ENCODE peak calls at places on chromosomes 11 and 22, in five cellular contexts. M, B, S, Q and H are unnamed samples.

GRCh38 chr22:49765951-49766350 is 61.7 kb downstream of the BRD1 start:
- DNase-seq in M (peak), B (peak), S (no peak), Q (no peak), H (no peak)

GRCh38 chr22:26648761-26649363 is 8.5 kb upstream of the MIAT start:
- DNase-seq in M (peak), B (no peak), S (no peak), Q (no peak), H (no peak)

GRCh38 chr11:1762537-1763302 is 1.0 kb downstream of the CTSD start:
- DNase-seq in M (no peak), B (no peak), S (peak), Q (peak), H (peak)

GRCh38 chr22:38953577-38954413 is 3.6 kb upstream of the APOBEC3A start:
- DNase-seq in M (no peak), B (no peak), S (no peak), Q (no peak), H (no peak)

GRCh38 chr11:57477507-57478189 is 17.3 kb downstream of the RTN4RL2 start:
- DNase-seq in M (no peak), B (no peak), S (no peak), Q (no peak), H (peak)

GRCh38 chr11:87359401-87359800 is 321.7 kb downstream of the TMEM135 start:
- DNase-seq in M (no peak), B (no peak), S (no peak), Q (no peak), H (no peak)

GRCh38 chr11:12968101-12968500 is 41.0 kb upstream of the RASSF10 start:
- DNase-seq in M (no peak), B (no peak), S (no peak), Q (no peak), H (no peak)

GRCh38 chr11:34149786-34150185 is 44.4 kb downstream of the NAT10 start:
- DNase-seq in M (peak), B (peak), S (no peak), Q (peak), H (peak)

GRCh38 chr22:42229455-42230149 is 40.9 kb downstream of the TCF20 start:
- DNase-seq in M (no peak), B (no peak), S (no peak), Q (no peak), H (no peak)

GRCh38 chr22:27980424-27981148 is 61.5 kb upstream of the PITPNB start:
- DNase-seq in M (no peak), B (peak), S (no peak), Q (peak), H (peak)

GRCh38 chr22:32775957-32776356 is 25.5 kb upstream of the TIMP3 start:
- DNase-seq in M (peak), B (no peak), S (no peak), Q (no peak), H (peak)

GRCh38 chr22:18056161-18056666 is 21.6 kb upstream of the PEX26 start:
- DNase-seq in M (peak), B (no peak), S (no peak), Q (peak), H (no peak)

GRCh38 chr11:126874831-126875230 is 125.7 kb downstream of the KIRREL3 start:
- DNase-seq in M (no peak), B (no peak), S (no peak), Q (peak), H (no peak)

DNA sequence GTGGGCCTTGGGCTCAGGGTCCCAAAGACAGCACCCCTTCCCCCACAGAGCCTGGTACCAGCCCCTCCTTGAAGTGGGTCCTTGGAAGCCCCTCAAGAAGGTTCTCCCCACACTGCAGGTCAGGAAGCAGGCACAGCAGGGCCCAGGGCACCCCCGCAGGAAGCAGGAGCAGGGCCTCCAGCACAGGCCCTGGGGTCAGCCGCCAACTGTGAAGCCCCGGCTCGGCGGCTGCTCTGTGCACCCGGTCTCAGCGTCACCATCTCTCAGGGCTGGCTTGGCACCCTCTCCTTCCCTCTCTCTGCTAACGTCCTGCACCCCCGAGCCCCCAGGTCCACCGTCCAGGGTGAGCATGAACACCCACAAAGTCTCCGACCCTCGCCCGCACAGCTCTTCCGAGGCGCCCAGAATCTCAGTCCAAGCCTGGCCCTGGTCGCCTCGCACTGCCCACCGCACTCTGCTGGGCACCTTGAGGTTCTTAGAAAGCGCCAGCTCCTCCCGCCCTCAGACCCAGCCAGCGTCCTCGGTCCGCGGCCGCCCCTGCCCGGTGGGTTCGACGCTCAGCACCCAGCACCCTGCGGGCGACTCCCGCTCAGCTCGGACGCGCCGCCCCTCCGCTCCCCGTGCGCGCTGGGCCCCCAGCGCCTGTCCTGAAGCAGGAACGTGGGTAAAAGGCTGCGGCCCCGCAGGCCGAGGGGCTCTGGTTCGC is 1.4 kb upstream of the SIGIRR start:
- DNase-seq in M (no peak), B (no peak), S (no peak), Q (no peak), H (no peak)
- TF ChIP-seq JUND in M (no peak), B (no peak), S (no peak), Q (no peak), H (no peak)

GRCh38 chr11:10651579-10652361 is 41.8 kb downstream of the IRAG1 start:
- DNase-seq in M (no peak), B (no peak), S (peak), Q (no peak), H (no peak)
- TF ChIP-seq JUND in M (no peak), B (no peak), S (no peak), Q (no peak), H (no peak)

GRCh38 chr11:17991799-17992433 is 20.9 kb downstream of the SERGEF start:
- DNase-seq in M (peak), B (no peak), S (peak), Q (peak), H (peak)

GRCh38 chr11:17986711-17987220 is 26.1 kb downstream of the SERGEF start:
- DNase-seq in M (no peak), B (no peak), S (no peak), Q (no peak), H (no peak)

GRCh38 chr11:17988465-17988864 is 24.4 kb downstream of the SERGEF start:
- DNase-seq in M (no peak), B (no peak), S (no peak), Q (no peak), H (no peak)

GRCh38 chr11:17987826-17988225 is 25.0 kb downstream of the SERGEF start:
- DNase-seq in M (no peak), B (no peak), S (no peak), Q (no peak), H (no peak)

DNA sequence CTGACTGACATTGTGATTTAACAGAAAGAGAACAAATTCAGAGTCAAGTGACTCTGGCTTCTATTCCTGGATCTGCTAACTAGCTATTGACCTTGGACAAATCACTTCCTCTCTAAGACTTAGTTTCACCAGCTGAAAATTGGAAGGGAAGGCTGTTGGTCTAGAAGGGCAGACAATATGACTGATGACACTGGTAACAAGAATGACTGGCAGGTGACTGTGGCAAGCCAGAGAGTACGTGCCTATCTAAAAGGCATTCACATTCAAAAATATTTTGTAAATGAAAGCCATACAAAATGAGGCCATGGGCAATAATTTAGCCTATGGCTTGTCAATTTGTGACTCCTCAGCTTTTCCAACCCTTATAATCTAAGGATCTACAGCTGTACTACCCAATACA is 23.5 kb downstream of the SERGEF start:
- DNase-seq in M (no peak), B (no peak), S (no peak), Q (no peak), H (no peak)
- TF ChIP-seq JUND in M (no peak), B (no peak), S (no peak), Q (no peak), H (no peak)

GRCh38 chr22:30582788-30583575 is 8.5 kb upstream of the GAL3ST1 start:
- DNase-seq in M (no peak), B (no peak), S (no peak), Q (no peak), H (no peak)
- TF ChIP-seq JUND in M (no peak), B (no peak), S (no peak), Q (no peak), H (no peak)

GRCh38 chr11:79243412-79244174 is 197.2 kb downstream of the TENM4 start:
- DNase-seq in M (no peak), B (no peak), S (no peak), Q (no peak), H (no peak)
- TF ChIP-seq JUND in M (no peak), B (no peak), S (no peak), Q (no peak), H (no peak)

GRCh38 chr22:48703265-48703941 is 1124.3 kb downstream of the BRD1 start:
- DNase-seq in M (no peak), B (no peak), S (no peak), Q (no peak), H (no peak)

GRCh38 chr22:48702573-48703264 is 1125.0 kb downstream of the BRD1 start:
- DNase-seq in M (no peak), B (no peak), S (no peak), Q (no peak), H (no peak)

GRCh38 chr22:48705917-48706605 is 1121.6 kb downstream of the BRD1 start:
- DNase-seq in M (no peak), B (no peak), S (no peak), Q (no peak), H (no peak)

GRCh38 chr22:48705159-48705916 is 1122.3 kb downstream of the BRD1 start:
- DNase-seq in M (no peak), B (no peak), S (no peak), Q (no peak), H (no peak)

DNA sequence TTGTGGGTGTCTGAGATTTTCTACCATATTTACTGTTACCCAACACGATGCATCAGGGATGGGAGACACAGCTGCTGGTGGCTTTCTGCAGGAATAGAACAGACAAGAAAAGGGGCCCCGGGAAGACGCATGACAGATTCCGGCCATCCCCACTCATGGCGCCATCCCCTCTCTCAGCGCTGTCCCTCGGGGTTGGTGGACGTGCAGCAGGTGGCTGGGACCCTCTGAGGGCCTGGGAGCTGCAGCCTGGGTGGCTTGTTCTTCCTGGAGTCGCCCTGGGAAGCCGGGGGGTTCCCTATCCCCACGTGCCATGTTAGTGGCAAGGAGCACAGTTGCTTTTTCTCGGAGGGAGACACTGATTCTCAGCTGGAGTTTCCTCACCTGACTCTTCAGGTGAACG is 1123.3 kb downstream of the BRD1 start:
- DNase-seq in M (no peak), B (no peak), S (no peak), Q (no peak), H (no peak)
- TF ChIP-seq JUND in M (no peak), B (no peak), S (no peak), Q (no peak), H (no peak)

GRCh38 chr22:19961201-19961580 is 19.6 kb upstream of the TXNRD2 start:
- DNase-seq in M (peak), B (no peak), S (no peak), Q (no peak), H (no peak)

GRCh38 chr22:19958083-19959042 is 16.7 kb upstream of the TXNRD2 start:
- DNase-seq in M (no peak), B (no peak), S (no peak), Q (no peak), H (no peak)

GRCh38 chr22:19959043-19959586 is 17.5 kb upstream of the TXNRD2 start:
- DNase-seq in M (peak), B (peak), S (peak), Q (peak), H (peak)

GRCh38 chr22:19960491-19961200 is 19.0 kb upstream of the TXNRD2 start:
- DNase-seq in M (peak), B (no peak), S (no peak), Q (no peak), H (no peak)

DNA sequence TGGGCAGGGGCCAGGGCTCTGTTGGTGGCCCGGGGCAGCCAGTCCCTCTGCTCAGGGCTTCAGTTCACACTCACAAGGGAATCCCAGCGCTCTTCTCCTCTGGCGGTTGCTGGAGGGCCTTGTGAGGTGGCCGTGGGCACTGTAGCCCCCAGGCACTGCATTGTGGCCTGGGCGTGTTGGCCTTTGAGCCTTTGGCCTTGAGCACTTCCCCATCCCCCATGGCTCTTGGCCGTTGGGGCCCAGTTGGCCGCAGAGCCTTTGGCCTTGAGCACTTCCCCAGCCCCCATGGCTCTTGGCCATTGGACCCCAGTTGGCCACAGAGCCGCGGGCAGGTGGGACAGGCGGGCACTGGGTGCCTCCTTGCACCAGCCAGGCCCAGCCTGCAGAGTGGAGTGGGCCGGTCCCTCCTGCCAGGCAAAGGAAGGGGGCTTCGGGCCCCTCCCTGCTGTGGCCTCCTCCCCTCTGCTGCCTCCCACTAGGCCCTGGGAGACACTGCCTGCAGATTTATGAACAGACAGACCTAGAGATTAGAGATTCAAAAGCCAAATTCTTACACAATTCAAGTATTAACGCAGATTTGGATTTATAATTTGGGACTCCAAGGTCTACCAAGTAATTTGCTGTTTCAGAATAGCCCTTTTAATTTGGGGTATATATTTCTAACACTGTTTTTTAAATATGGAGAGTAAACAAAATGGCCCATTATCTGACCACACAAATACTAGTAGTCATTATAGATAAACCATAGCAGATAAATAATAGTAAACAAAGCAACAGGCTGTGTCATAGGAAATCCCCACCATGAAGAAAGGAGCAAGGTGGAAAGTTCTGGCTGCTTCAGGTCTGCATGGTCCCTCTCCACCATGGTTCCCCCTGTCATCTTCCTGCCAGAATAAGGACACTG is 18.2 kb upstream of the TXNRD2 start:
- DNase-seq in M (peak), B (no peak), S (no peak), Q (peak), H (no peak)
- TF ChIP-seq JUND in M (no peak), B (no peak), S (no peak), Q (no peak), H (no peak)

GRCh38 chr22:37197451-37198289 is 9.6 kb upstream of the C1QTNF6 start:
- DNase-seq in M (no peak), B (no peak), S (peak), Q (no peak), H (peak)
- TF ChIP-seq JUND in M (no peak), B (no peak), S (no peak), Q (no peak), H (peak)